ENCODE peak calls at places on chromosomes 5 and 9, in six cellular contexts. H is fibroblast of lung, R is kidney epithelial cell, F is progenitor cell of endocrine pancreas, N is left cardiac atrium, M is Kasumi-1. K is an unnamed sample.
A peak's percentile ranks its signal among the peaks of the same experiment; 100 is the strongest.

GRCh38 chr5:43290726-43291125 is 22.5 kb downstream of the HMGCS1 start:
- DNase-seq in H (peak; percentile 25), M (peak; percentile 7), N (no peak), F (no peak), R (no peak), K (no peak)

GRCh38 chr9:92960561-92961290 is 13.4 kb downstream of the FGD3 start:
- DNase-seq in R (no peak), N (no peak), M (no peak), H (no peak), F (no peak), K (no peak)

GRCh38 chr5:164000819-164001218 is 495.4 kb downstream of the MAT2B start:
- DNase-seq in F (no peak), H (no peak), R (no peak), N (no peak), M (no peak), K (no peak)

GRCh38 chr5:150788974-150789373 is 10.4 kb downstream of the SMIM3 start:
- DNase-seq in H (peak; percentile 70), M (no peak), F (no peak), R (no peak), N (no peak), K (no peak)

GRCh38 chr9:107282268-107282667 is 811 bp upstream of the RAD23B start:
- DNase-seq in F (no peak), M (peak; percentile 29), N (no peak), H (no peak), R (no peak), K (no peak)

GRCh38 chr9:137836831-137837241 is 40.7 kb upstream of the CACNA1B start:
- DNase-seq in M (no peak), N (no peak), F (no peak), R (no peak), H (no peak), K (no peak)

GRCh38 chr5:100706796-100707195 is 171.6 kb downstream of the FAM174A start:
- DNase-seq in N (no peak), F (no peak), H (peak; percentile 14), R (no peak), M (peak; percentile 77), K (no peak)

GRCh38 chr5:5688925-5689310 is 266.4 kb downstream of the ICE1 start:
- DNase-seq in H (no peak), M (no peak), R (no peak), N (no peak), F (no peak), K (no peak)

GRCh38 chr5:12876541-12877298 is 972.5 kb upstream of the CTNND2 start:
- DNase-seq in M (no peak), H (no peak), R (no peak), N (no peak), F (no peak), K (no peak)